ENCODE peak calls at places on chromosome 6, in nine cellular contexts. O, F, E, J, A, L, N, H and Q are unnamed samples.

GRCh38 chr6:29641430-29642213 is 8.6 kb upstream of the GABBR1 start:
- DNase-seq in O (no peak), F (no peak), E (peak; percentile 37), J (no peak), A (no peak), L (peak; percentile 78), N (no peak), H (no peak), Q (no peak)

GRCh38 chr6:16414205-16414604 is 175.8 kb downstream of the GMPR start:
- DNase-seq in O (no peak), F (no peak), E (no peak), J (no peak), A (no peak), L (no peak), N (no peak), H (no peak), Q (no peak)

GRCh38 chr6:134995536-134995935 is 45.6 kb upstream of the ALDH8A1 start:
- DNase-seq in O (no peak), F (peak; percentile 33), E (no peak), J (no peak), A (no peak), L (no peak), N (no peak), H (no peak), Q (no peak)

GRCh38 chr6:12967686-12968085 is 251.1 kb downstream of the PHACTR1 start:
- DNase-seq in O (no peak), F (no peak), E (no peak), J (no peak), A (no peak), L (no peak), N (no peak), H (no peak), Q (no peak)

GRCh38 chr6:28729501-28730402 is 194.0 kb downstream of the TRIM27 start:
- DNase-seq in O (no peak), F (no peak), E (no peak), J (no peak), A (no peak), L (no peak), N (no peak), H (no peak), Q (no peak)

GRCh38 chr6:136401749-136402148 is 112.1 kb upstream of the BCLAF1 start:
- DNase-seq in O (no peak), F (no peak), E (no peak), J (no peak), A (no peak), L (no peak), N (no peak), H (no peak), Q (no peak)

GRCh38 chr6:88443554-88443953 is 277.4 kb upstream of the CNR1 start:
- DNase-seq in O (no peak), F (no peak), E (no peak), J (no peak), A (no peak), L (no peak), N (no peak), H (no peak), Q (no peak)

GRCh38 chr6:159679091-159680077 is 13.7 kb downstream of the SOD2 start:
- DNase-seq in O (peak; percentile 55), F (no peak), E (no peak), J (no peak), A (no peak), L (no peak), N (no peak), H (no peak), Q (no peak)

GRCh38 chr6:223136-223535 is 69.2 kb upstream of the DUSP22 start:
- DNase-seq in O (no peak), F (no peak), E (no peak), J (no peak), A (no peak), L (no peak), N (no peak), H (no peak), Q (no peak)

GRCh38 chr6:108156180-108156937 is 9.5 kb upstream of the NR2E1 start:
- DNase-seq in O (no peak), F (no peak), E (no peak), J (no peak), A (no peak), L (no peak), N (no peak), H (no peak), Q (no peak)

GRCh38 chr6:91667596-91667995 is 1080.7 kb upstream of the MAP3K7 start:
- DNase-seq in O (no peak), F (no peak), E (no peak), J (no peak), A (no peak), L (no peak), N (no peak), H (no peak), Q (no peak)

GRCh38 chr6:35058827-35059522 is 82.2 kb downstream of the TCP11 start:
- DNase-seq in O (no peak), F (no peak), E (no peak), J (no peak), A (no peak), L (no peak), N (no peak), H (no peak), Q (no peak)

GRCh38 chr6:15922510-15923307 is 206.2 kb upstream of the MYLIP start:
- DNase-seq in O (no peak), F (no peak), E (no peak), J (no peak), A (no peak), L (no peak), N (no peak), H (no peak), Q (no peak)

GRCh38 chr6:56374841-56375369 is 127.5 kb upstream of the COL21A1 start:
- DNase-seq in O (peak; percentile 43), F (peak; percentile 65), E (no peak), J (no peak), A (no peak), L (no peak), N (peak; percentile 42), H (no peak), Q (no peak)

GRCh38 chr6:108944707-108945685 is 96.8 kb downstream of the ARMC2 start:
- DNase-seq in O (peak; percentile 62), F (no peak), E (no peak), J (no peak), A (no peak), L (no peak), N (peak; percentile 50), H (no peak), Q (no peak)

GRCh38 chr6:2482773-2483172 is 237.4 kb upstream of the GMDS start:
- DNase-seq in O (no peak), F (no peak), E (no peak), J (no peak), A (no peak), L (no peak), N (no peak), H (no peak), Q (no peak)

GRCh38 chr6:48476257-48476656 is 365.3 kb upstream of the PTCHD4 start:
- DNase-seq in O (no peak), F (peak; percentile 38), E (no peak), J (no peak), A (no peak), L (no peak), N (no peak), H (no peak), Q (no peak)

GRCh38 chr6:117414770-117415169 is 11.0 kb downstream of the ROS1 start:
- DNase-seq in O (no peak), F (no peak), E (no peak), J (no peak), A (no peak), L (no peak), N (peak; percentile 2), H (no peak), Q (no peak)
- TF ChIP-seq CTCF in O (no peak), F (no peak), E (no peak), J (no peak), A (no peak), L (no peak), N (no peak), H (no peak), Q (no peak)

DNA sequence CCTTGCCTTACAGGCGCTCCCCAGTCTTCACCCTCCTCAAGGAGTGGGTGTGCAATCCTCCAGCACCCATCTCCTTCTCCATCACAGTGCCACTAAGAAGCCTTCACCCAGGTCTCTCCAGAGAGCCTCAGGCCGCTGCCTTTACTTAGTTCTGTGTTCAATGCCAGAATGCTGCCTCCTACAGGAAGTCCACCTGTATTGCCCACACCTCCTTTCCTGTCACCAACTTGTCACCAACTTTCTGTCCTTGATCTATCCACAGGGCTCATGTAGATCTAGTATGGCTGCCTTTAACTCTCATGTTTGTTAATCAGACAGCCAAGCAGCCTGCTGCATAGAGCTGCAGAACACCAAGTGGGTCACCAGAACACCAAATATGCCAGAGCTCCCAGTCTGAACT is 546 bp upstream of the LST1 start:
- DNase-seq in O (no peak), F (peak; percentile 29), E (peak; percentile 37), J (no peak), A (no peak), L (no peak), N (no peak), H (peak; percentile 69), Q (no peak)
- TF ChIP-seq CTCF in O (peak; percentile 33), F (peak; percentile 33), E (peak; percentile 44), J (no peak), A (no peak), L (no peak), N (peak; percentile 19), H (peak; percentile 70), Q (no peak)

DNA sequence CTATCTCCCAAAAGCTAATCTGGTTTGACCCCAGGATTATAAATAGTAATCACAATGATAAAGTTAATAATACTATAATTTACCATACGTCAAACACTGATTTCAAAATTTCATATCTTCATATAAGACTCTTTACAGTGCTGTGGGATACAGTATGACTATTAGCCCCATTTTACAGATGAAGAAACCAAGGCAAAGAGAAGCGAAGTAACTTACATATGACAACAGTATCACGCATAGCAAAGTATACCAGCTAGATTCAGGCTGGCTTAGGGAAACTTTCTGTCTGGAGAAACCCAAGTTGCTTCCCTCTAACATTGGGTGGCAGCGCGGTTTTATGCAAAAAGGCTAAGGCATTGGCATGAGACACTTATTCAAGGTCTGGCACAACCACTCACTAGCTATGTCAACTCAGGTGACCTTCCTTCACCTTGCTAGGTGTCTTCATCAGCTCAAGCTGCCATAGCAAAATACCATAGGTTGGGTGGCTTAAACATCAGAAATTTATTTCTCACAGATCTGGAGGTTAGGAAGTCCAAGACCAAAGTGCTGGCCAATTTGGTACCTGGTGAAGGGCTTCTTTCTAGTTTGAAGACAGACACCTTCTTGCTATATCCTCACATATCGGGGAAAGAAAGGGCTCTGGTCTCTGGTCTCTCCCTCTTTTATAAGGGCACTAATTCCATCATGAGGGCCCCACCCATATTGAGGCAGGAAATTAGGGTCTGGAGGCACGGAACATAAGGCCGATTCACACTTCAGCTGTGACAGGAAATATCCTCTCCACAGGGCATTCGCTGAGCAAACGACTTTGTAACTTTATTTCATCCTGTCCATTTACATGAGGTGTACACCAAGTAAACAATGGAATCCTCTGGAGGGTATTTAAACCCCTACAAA is 22.4 kb upstream of the UTRN start:
- DNase-seq in O (no peak), F (peak; percentile 23), E (peak; percentile 25), J (no peak), A (no peak), L (peak; percentile 27), N (no peak), H (no peak), Q (no peak)
- TF ChIP-seq CTCF in O (no peak), F (no peak), E (no peak), J (no peak), A (no peak), L (peak; percentile 15), N (no peak), H (no peak), Q (no peak)

GRCh38 chr6:103107985-103108384 is 1714.5 kb downstream of the GRIK2 start:
- DNase-seq in O (no peak), F (no peak), E (no peak), J (no peak), A (no peak), L (no peak), N (no peak), H (no peak), Q (no peak)

GRCh38 chr6:103113416-103113815 is 1719.9 kb downstream of the GRIK2 start:
- DNase-seq in O (no peak), F (peak; percentile 37), E (no peak), J (no peak), A (no peak), L (no peak), N (no peak), H (no peak), Q (no peak)
- TF ChIP-seq CTCF in O (no peak), F (no peak), E (no peak), J (no peak), A (no peak), L (no peak), N (no peak), H (no peak), Q (no peak)